ENCODE peak calls at places on chromosomes 4 and X, in four cellular contexts. I, T, C and X are unnamed samples. For H3K79me2, the result is how much of the 10 kb centered on the place peaks cover.

GRCh38 chr4:57374866-57375595 is 264.8 kb upstream of the IGFBP7 start:
- DNase-seq in I (no peak), T (peak), C (peak), X (no peak)

GRCh38 chrX:129115104-129115503 is 408.2 kb downstream of the SMARCA1 start:
- DNase-seq in I (peak), T (peak), C (peak), X (peak)

GRCh38 chr4:10013722-10014121 is 7.6 kb downstream of the SLC2A9 start:
- DNase-seq in I (peak), T (peak), C (no peak), X (peak)

GRCh38 chr4:173171098-173171497 is 2.5 kb downstream of the GALNT7 start:
- DNase-seq in I (no peak), T (peak), C (peak), X (no peak)

GRCh38 chr4:102301167-102301566 is 44.1 kb downstream of the SLC39A8 start:
- DNase-seq in I (no peak), T (no peak), C (no peak), X (no peak)

GRCh38 chrX:317424-318067 is 1.1 kb downstream of the GTPBP6 start:
- DNase-seq in I (no peak), T (peak), C (no peak), X (no peak)

GRCh38 chr4:47531954-47532321 is 46.9 kb downstream of the ATP10D start:
- DNase-seq in I (no peak), T (no peak), C (no peak), X (no peak)

GRCh38 chr4:158229768-158230167 is 19.5 kb downstream of the TMEM144 start:
- DNase-seq in I (no peak), T (no peak), C (no peak), X (no peak)

GRCh38 chr4:121822796-121823504 is 733 bp downstream of the CCNA2 start:
- DNase-seq in I (no peak), T (peak), C (peak), X (peak)

GRCh38 chr4:145845118-145845517 is 93.5 kb downstream of the ZNF827 start:
- DNase-seq in I (no peak), T (no peak), C (no peak), X (no peak)

GRCh38 chr4:157271166-157271869 is 50.8 kb downstream of the GRIA2 start:
- DNase-seq in I (no peak), T (no peak), C (peak), X (peak)

GRCh38 chrX:78693547-78693946 is 34.4 kb upstream of the RTL3 start:
- DNase-seq in I (no peak), T (no peak), C (no peak), X (no peak)

GRCh38 chrX:118824173-118824782 is 654 bp downstream of the ZCCHC12 start:
- DNase-seq in I (no peak), T (no peak), C (no peak), X (no peak)

GRCh38 chr4:107757860-107758476 is 37.9 kb upstream of the PAPSS1 start:
- DNase-seq in I (no peak), T (peak), C (peak), X (no peak)

GRCh38 chr4:145907363-145907762 is 31.3 kb downstream of the ZNF827 start:
- DNase-seq in I (no peak), T (no peak), C (no peak), X (no peak)

GRCh38 chr4:1193206-1194027 is 21.0 kb upstream of the SPON2 start:
- DNase-seq in I (no peak), T (no peak), C (no peak), X (no peak)

GRCh38 chr4:154506253-154506652 is 14.7 kb upstream of the DCHS2 start:
- DNase-seq in I (peak), T (peak), C (peak), X (no peak)

GRCh38 chr4:30671926-30672325 is 48.2 kb upstream of the PCDH7 start:
- DNase-seq in I (no peak), T (no peak), C (no peak), X (no peak)

GRCh38 chr4:24529555-24529954 is 54.8 kb downstream of the DHX15 start:
- DNase-seq in I (no peak), T (no peak), C (no peak), X (no peak)
- H3K79me2 ChIP-seq in I (half or more), T (half or more), C (under half), X (under half)

GRCh38 chrX:135050603-135051002 is 1.3 kb downstream of the RTL8A start:
- DNase-seq in I (no peak), T (no peak), C (no peak), X (no peak)
- H3K4me3 ChIP-seq in I (peak), T (peak), C (peak), X (peak)

DNA sequence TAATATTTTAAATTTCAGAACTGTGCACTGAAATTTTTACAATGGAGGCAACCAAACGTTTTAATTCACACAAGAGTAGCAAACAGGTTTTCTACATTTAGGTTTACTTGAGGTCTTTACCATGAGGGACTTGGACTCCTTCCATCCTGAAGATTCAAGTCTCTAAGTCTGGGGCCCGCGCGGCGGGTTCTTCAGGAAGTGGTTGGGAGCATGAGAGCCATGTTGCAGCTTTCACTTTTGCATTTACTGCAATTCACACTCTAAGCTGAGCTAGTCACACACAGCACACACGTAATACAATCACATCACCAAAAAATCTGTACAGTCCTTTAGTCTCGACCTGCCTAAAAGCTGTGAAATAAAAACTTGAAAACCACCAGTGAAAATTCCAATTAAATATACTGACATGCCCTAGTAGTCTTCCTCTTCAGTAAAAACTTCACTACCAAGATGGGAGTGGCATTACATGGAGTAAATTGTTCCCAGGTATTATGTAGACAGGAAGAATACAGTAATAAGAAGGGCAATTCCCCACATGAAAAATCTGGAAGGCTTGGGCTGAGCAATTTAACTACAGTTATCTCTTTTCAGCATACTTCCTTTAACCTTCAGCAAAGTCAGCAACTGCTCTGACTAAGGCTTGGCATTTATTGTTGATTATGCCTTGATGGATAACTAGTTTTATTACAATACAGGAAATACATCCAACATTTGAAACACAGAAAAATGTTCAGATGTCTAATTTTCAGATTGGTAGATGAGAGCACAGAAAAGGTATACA is 571.1 kb upstream of the DIPK2B start:
- DNase-seq in I (no peak), T (peak), C (peak), X (peak)
- H3K79me2 ChIP-seq in I (half or more), T (half or more), C (half or more), X (half or more)

GRCh38 chrX:48071064-48071985 is at the start of gene ZNF630:
- DNase-seq in I (no peak), T (peak), C (peak), X (peak)
- H3K4me3 ChIP-seq in I (no peak), T (peak), C (peak), X (peak)

GRCh38 chr4:43316813-43317212 is 424.3 kb downstream of the GRXCR1 start:
- DNase-seq in I (no peak), T (peak), C (peak), X (no peak)
- H3K79me2 ChIP-seq in I (under half), T (under half), C (under half), X (under half)

GRCh38 chrX:136475236-136475635 is 12.5 kb upstream of the BRS3 start:
- DNase-seq in I (no peak), T (no peak), C (no peak), X (no peak)
- H3K4me3 ChIP-seq in I (no peak), T (no peak), C (no peak), X (no peak)

GRCh38 chr4:98606879-98607278 is 51.5 kb downstream of the TSPAN5 start:
- DNase-seq in I (no peak), T (no peak), C (no peak), X (no peak)

GRCh38 chr4:98602270-98602669 is 56.1 kb downstream of the TSPAN5 start:
- DNase-seq in I (no peak), T (no peak), C (no peak), X (no peak)

GRCh38 chr4:98605216-98605615 is 53.2 kb downstream of the TSPAN5 start:
- DNase-seq in I (no peak), T (peak), C (peak), X (no peak)

GRCh38 chr4:98603683-98604573 is 54.5 kb downstream of the TSPAN5 start:
- DNase-seq in I (no peak), T (peak), C (peak), X (no peak)

DNA sequence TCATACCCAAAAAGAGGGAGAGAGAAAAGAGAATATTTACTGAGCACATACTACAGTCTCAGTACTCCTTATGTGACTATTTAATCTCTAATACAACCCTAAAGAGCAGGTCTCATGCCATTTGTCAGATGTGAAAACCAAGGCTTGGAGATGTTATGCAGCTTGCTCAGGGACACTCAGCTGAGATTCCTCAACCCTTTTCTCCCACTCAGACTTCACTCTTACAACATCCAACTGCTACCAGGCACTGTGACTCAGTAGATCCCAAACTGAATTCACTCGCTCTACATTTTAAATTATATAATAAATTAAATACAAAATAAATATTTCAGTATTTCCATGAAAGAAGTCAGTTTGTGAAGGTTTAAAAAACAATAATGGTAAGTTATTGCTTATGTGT is 53.7 kb downstream of the TSPAN5 start:
- DNase-seq in I (no peak), T (peak), C (peak), X (no peak)
- H3K79me2 ChIP-seq in I (half or more), T (half or more), C (half or more), X (under half)

GRCh38 chr4:40201898-40202297 is 5.1 kb downstream of the RHOH start:
- DNase-seq in I (no peak), T (no peak), C (no peak), X (no peak)

GRCh38 chr4:40199999-40200880 is 3.4 kb downstream of the RHOH start:
- DNase-seq in I (no peak), T (no peak), C (peak), X (no peak)

GRCh38 chr4:40204507-40205258 is 7.9 kb downstream of the RHOH start:
- DNase-seq in I (no peak), T (no peak), C (no peak), X (no peak)

GRCh38 chr4:40200881-40201797 is 4.3 kb downstream of the RHOH start:
- DNase-seq in I (no peak), T (no peak), C (peak), X (no peak)

DNA sequence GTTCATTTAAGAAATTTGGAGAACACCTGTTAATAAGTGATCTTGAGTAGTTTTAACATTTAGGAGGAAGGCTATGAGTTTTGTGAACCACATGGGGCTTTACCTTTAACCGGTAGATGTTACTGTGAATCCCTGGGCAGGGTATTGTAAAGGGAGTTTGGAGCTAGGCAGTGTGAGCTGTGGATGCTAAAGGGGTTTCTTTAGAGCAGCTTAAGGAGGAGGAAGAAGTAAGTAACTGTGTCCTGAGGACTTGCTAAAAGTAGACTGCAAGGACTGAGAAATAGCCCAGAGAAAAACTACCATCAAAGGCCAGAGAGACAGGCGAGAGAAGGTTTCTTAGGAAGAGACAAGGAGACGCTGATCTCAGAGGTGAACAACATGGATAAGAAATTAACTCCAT is 5.6 kb downstream of the RHOH start:
- DNase-seq in I (no peak), T (no peak), C (no peak), X (no peak)
- H3K4me3 ChIP-seq in I (no peak), T (no peak), C (no peak), X (no peak)

GRCh38 chr4:38007645-38008044 is 47.4 kb downstream of the PTTG2 start:
- DNase-seq in I (no peak), T (no peak), C (no peak), X (no peak)

GRCh38 chr4:38003628-38004027 is 43.4 kb downstream of the PTTG2 start:
- DNase-seq in I (no peak), T (no peak), C (no peak), X (no peak)

GRCh38 chr4:38004062-38004461 is 43.9 kb downstream of the PTTG2 start:
- DNase-seq in I (no peak), T (no peak), C (peak), X (no peak)

GRCh38 chr4:38004887-38005286 is 44.7 kb downstream of the PTTG2 start:
- DNase-seq in I (no peak), T (no peak), C (no peak), X (no peak)

DNA sequence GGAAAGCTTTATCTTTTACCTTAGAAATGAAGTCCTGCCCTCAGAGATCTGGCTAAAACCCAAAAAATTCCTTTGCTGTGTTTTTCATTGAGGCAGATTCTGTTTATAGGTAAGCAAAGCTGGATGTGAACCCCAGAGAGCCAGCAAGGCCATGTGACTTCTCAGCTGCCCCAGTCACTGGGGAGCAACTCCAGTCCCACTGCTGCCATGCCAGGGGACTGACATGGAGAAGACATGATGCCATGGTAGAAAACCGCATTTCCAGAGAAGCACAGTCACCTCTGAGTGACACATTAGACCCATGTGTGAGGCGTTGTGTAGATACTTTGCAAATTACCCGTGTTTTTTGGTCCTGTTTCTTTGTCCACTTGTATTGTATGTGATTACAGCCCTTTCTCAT is 45.4 kb downstream of the PTTG2 start:
- DNase-seq in I (no peak), T (no peak), C (no peak), X (no peak)
- H3K79me2 ChIP-seq in I (under half), T (under half), C (under half), X (under half)